ENCODE peak calls at places on chromosomes 6 and 20, in six cellular contexts. T, E, M, A, K and Q are unnamed samples.

GRCh38 chr20:56513096-56513806 is 11.3 kb upstream of the FAM209A start:
- DNase-seq in T (peak; percentile 7), E (no peak), M (no peak), A (no peak), K (no peak), Q (no peak)

GRCh38 chr20:370151-370600 is 10.4 kb upstream of the TRIB3 start:
- DNase-seq in T (no peak), E (peak; percentile 20), M (no peak), A (peak; percentile 75), K (no peak), Q (no peak)

GRCh38 chr6:164827537-164827936 is 481.9 kb downstream of the C6orf118 start:
- DNase-seq in T (no peak), E (no peak), M (no peak), A (peak; percentile 1), K (no peak), Q (no peak)

GRCh38 chr6:153231048-153231635 is 100.1 kb upstream of the RGS17 start:
- DNase-seq in T (peak; percentile 12), E (peak; percentile 47), M (peak; percentile 59), A (peak; percentile 48), K (peak; percentile 58), Q (peak; percentile 76)

GRCh38 chr20:36532822-36533221 is 8.5 kb upstream of the MYL9 start:
- DNase-seq in T (no peak), E (no peak), M (no peak), A (no peak), K (no peak), Q (no peak)

GRCh38 chr6:98839788-98840361 is 5.5 kb downstream of the POU3F2 start:
- DNase-seq in T (peak; percentile 8), E (peak; percentile 25), M (peak; percentile 33), A (no peak), K (no peak), Q (no peak)

GRCh38 chr6:4345543-4345942 is 210.2 kb upstream of the ECI2 start:
- DNase-seq in T (no peak), E (no peak), M (no peak), A (no peak), K (no peak), Q (no peak)

GRCh38 chr6:5671162-5671561 is 335.6 kb downstream of the NRN1 start:
- DNase-seq in T (peak; percentile 71), E (peak; percentile 75), M (no peak), A (no peak), K (no peak), Q (no peak)

GRCh38 chr6:139129284-139129683 is 5.6 kb upstream of the HECA start:
- DNase-seq in T (peak; percentile 39), E (peak; percentile 75), M (no peak), A (no peak), K (no peak), Q (no peak)

GRCh38 chr6:39225946-39226437 is 3.3 kb downstream of the KCNK5 start:
- DNase-seq in T (no peak), E (no peak), M (no peak), A (no peak), K (no peak), Q (no peak)

GRCh38 chr6:125507987-125508655 is 206.4 kb upstream of the HDDC2 start:
- DNase-seq in T (no peak), E (peak; percentile 52), M (no peak), A (no peak), K (no peak), Q (no peak)

GRCh38 chr6:105304366-105304765 is 98.5 kb downstream of the PREP start:
- DNase-seq in T (no peak), E (no peak), M (no peak), A (no peak), K (no peak), Q (no peak)

GRCh38 chr20:63178889-63179751 is 36.8 kb downstream of the YTHDF1 start:
- DNase-seq in T (peak; percentile 4), E (peak; percentile 19), M (peak; percentile 51), A (no peak), K (no peak), Q (peak; percentile 62)

GRCh38 chr6:5012531-5012930 is 8.7 kb upstream of the RPP40 start:
- DNase-seq in T (peak; percentile 75), E (no peak), M (no peak), A (no peak), K (no peak), Q (no peak)

GRCh38 chr6:3333263-3333662 is 74.5 kb downstream of the PSMG4 start:
- DNase-seq in T (no peak), E (no peak), M (no peak), A (no peak), K (no peak), Q (peak; percentile 27)

GRCh38 chr6:24215068-24215467 is 89.1 kb downstream of the NRSN1 start:
- DNase-seq in T (no peak), E (peak; percentile 26), M (no peak), A (no peak), K (no peak), Q (no peak)

GRCh38 chr6:142943746-142944125 is 1.2 kb downstream of the HIVEP2 start:
- DNase-seq in T (peak; percentile 48), E (peak; percentile 62), M (peak; percentile 2), A (no peak), K (no peak), Q (no peak)

GRCh38 chr6:32152414-32153251 is 894 bp upstream of the PRRT1 start:
- DNase-seq in T (peak; percentile 41), E (peak; percentile 84), M (no peak), A (no peak), K (no peak), Q (no peak)

GRCh38 chr6:32153252-32153834 is 598 bp upstream of the PPT2 start:
- DNase-seq in T (peak; percentile 41), E (peak; percentile 83), M (no peak), A (no peak), K (no peak), Q (peak; percentile 82)

GRCh38 chr6:32154514-32155161 is 697 bp downstream of the PPT2 start:
- DNase-seq in T (peak; percentile 71), E (peak; percentile 84), M (no peak), A (peak; percentile 41), K (no peak), Q (peak; percentile 82)

GRCh38 chr6:32151885-32152311 is at the start of gene PRRT1:
- DNase-seq in T (no peak), E (peak; percentile 30), M (no peak), A (no peak), K (no peak), Q (no peak)

GRCh38 chr6:32153835-32154513 is at the start of gene PPT2:
- DNase-seq in T (peak; percentile 91), E (peak; percentile 97), M (peak; percentile 88), A (peak; percentile 38), K (peak; percentile 74), Q (peak; percentile 93)
- H2AK5ac ChIP-seq in T (peak within 1 kb of the TSS; percentile 69), E (no peak within 1 kb of the TSS), M (peak within 1 kb of the TSS; percentile 88), A (peak within 1 kb of the TSS; percentile 59), K (peak within 1 kb of the TSS; percentile 43), Q (no peak within 1 kb of the TSS)

GRCh38 chr20:4633379-4633778 is 88.3 kb upstream of the PRND start:
- DNase-seq in T (no peak), E (no peak), M (no peak), A (no peak), K (no peak), Q (no peak)
- H4K91ac ChIP-seq in T (no peak overlapping the region), E (no peak overlapping the region), M (no peak overlapping the region), A (no peak overlapping the region), K (no peak overlapping the region), Q (no peak overlapping the region)

DNA sequence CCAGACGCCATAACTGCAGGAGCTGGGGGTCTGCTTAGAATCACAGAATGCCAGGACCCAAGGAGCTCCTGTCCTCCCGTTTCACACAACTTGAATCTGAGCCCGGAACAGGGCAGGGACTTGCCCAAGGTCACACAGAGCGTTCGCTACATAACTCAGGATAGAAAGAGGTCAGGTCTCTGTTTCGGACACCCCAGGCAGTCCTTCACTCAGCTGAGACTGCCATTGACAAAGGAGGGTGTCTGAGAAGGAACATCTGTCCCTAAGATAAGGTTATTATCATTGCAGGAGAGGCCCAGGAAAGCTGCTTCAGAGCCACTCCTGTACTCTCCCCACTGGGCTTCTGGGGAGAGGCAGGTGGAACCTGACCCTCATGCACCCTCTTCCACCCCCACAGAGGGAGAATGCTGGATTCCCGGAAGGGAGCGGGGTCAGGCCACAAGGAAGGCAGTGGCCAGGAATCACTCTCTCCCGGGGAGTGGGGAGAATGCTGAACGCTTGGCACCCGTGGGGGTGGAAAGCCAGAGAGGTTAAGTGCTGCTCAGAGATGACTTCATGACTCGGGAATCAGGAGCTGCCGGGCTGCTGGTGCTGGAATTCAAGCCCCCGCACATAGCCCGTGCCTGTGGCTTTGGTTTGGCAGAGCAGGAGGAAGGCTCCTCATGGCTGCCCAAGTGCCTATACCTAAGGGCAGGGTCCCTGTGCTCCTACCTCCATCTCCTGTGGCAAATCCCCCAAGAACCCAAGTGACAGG is 10.7 kb downstream of the SDC4 start:
- DNase-seq in T (peak; percentile 94), E (peak; percentile 89), M (no peak), A (peak; percentile 83), K (no peak), Q (no peak)
- H2AK5ac ChIP-seq in T (peak overlapping the region; percentile 97), E (peak overlapping the region; percentile 100), M (no peak overlapping the region), A (peak overlapping the region; percentile 88), K (peak overlapping the region; percentile 65), Q (no peak overlapping the region)

GRCh38 chr6:154595538-154595937 is 85.1 kb upstream of the CNKSR3 start:
- DNase-seq in T (no peak), E (no peak), M (no peak), A (no peak), K (no peak), Q (no peak)
- H4K91ac ChIP-seq in T (no peak overlapping the region), E (no peak overlapping the region), M (no peak overlapping the region), A (no peak overlapping the region), K (no peak overlapping the region), Q (no peak overlapping the region)

GRCh38 chr6:52518279-52518944 is 58.4 kb downstream of the TRAM2 start:
- DNase-seq in T (no peak), E (no peak), M (no peak), A (no peak), K (no peak), Q (no peak)
- H2AK5ac ChIP-seq in T (peak overlapping the region; percentile 100), E (peak overlapping the region; percentile 35), M (peak overlapping the region; percentile 26), A (peak overlapping the region; percentile 40), K (peak overlapping the region; percentile 24), Q (no peak overlapping the region)

GRCh38 chr6:168107191-168107940 is 28.4 kb upstream of the FRMD1 start:
- DNase-seq in T (no peak), E (no peak), M (no peak), A (no peak), K (no peak), Q (no peak)
- H4K91ac ChIP-seq in T (no peak overlapping the region), E (no peak overlapping the region), M (no peak overlapping the region), A (no peak overlapping the region), K (no peak overlapping the region), Q (no peak overlapping the region)